ENCODE peak calls at places on chromosomes 5 and 9, in seven cellular contexts. F is neuronal stem cell, V is H9, I is IMR-90, U is H1, Z is mesenchymal stem cell, S is trophoblast cell. O is an unnamed sample.
A peak's percentile ranks its signal among the peaks of the same experiment; 100 is the strongest.

GRCh38 chr5:137733922-137734695 is 1.8 kb downstream of the KLHL3 start:
- DNase-seq in F (no peak), V (no peak), I (peak; percentile 47), U (no peak), Z (peak; percentile 6), S (no peak), O (peak; percentile 12)

GRCh38 chr5:144958002-144958401 is 787.3 kb downstream of the KCTD16 start:
- DNase-seq in F (no peak), V (no peak), I (no peak), U (no peak), Z (no peak), S (no peak), O (no peak)

GRCh38 chr5:161442471-161442870 is 104.1 kb downstream of the GABRB2 start:
- DNase-seq in F (no peak), V (no peak), I (no peak), U (no peak), Z (no peak), S (no peak), O (no peak)

GRCh38 chr9:91905958-91906585 is 44.0 kb downstream of the ROR2 start:
- DNase-seq in F (no peak), V (no peak), I (no peak), U (no peak), Z (no peak), S (peak; percentile 3), O (no peak)

GRCh38 chr5:163758283-163758711 is 252.9 kb downstream of the MAT2B start:
- DNase-seq in F (no peak), V (no peak), I (peak; percentile 41), U (no peak), Z (peak; percentile 1), S (no peak), O (no peak)

GRCh38 chr5:53090229-53090628 is 19.3 kb downstream of the MOCS2 start:
- DNase-seq in F (no peak), V (no peak), I (no peak), U (no peak), Z (no peak), S (peak; percentile 45), O (no peak)

GRCh38 chr5:118095100-118095499 is 893.2 kb downstream of the DTWD2 start:
- DNase-seq in F (peak; percentile 11), V (no peak), I (no peak), U (no peak), Z (peak; percentile 15), S (no peak), O (peak; percentile 56)

GRCh38 chr9:94441796-94442195 is 113.1 kb upstream of the PCAT7 start:
- DNase-seq in F (no peak), V (no peak), I (no peak), U (no peak), Z (no peak), S (no peak), O (no peak)

GRCh38 chr9:114621975-114622609 is 11.0 kb downstream of the TMEM268 start:
- DNase-seq in F (no peak), V (no peak), I (peak; percentile 84), U (no peak), Z (peak; percentile 87), S (no peak), O (no peak)

GRCh38 chr9:109349431-109349846 is 28.6 kb upstream of the EPB41L4B start:
- DNase-seq in F (no peak), V (no peak), I (peak; percentile 89), U (no peak), Z (peak; percentile 32), S (no peak), O (no peak)

GRCh38 chr9:116000748-116001329 is 152.8 kb upstream of the PAPPA start:
- DNase-seq in F (no peak), V (peak; percentile 53), I (no peak), U (peak; percentile 56), Z (no peak), S (peak; percentile 46), O (peak; percentile 45)

GRCh38 chr5:110625376-110625999 is 101.0 kb downstream of the TMEM232 start:
- DNase-seq in F (no peak), V (no peak), I (peak; percentile 52), U (no peak), Z (peak; percentile 51), S (peak; percentile 63), O (peak; percentile 21)

GRCh38 chr9:107484117-107484723 is 5.3 kb downstream of the KLF4 start:
- DNase-seq in F (peak; percentile 41), V (no peak), I (peak; percentile 81), U (no peak), Z (peak; percentile 90), S (peak; percentile 85), O (peak; percentile 79)

GRCh38 chr5:16916262-16916878 is 19.7 kb downstream of the MYO10 start:
- DNase-seq in F (no peak), V (no peak), I (peak; percentile 93), U (no peak), Z (peak; percentile 75), S (peak; percentile 61), O (no peak)
- H3K27ac ChIP-seq in F (no peak overlapping the region), V (no peak overlapping the region), I (no peak overlapping the region), U (no peak overlapping the region), Z (peak overlapping the region; percentile 11), S (no peak overlapping the region), O (no peak overlapping the region)

GRCh38 chr5:35041251-35041650 is 6.5 kb downstream of the AGXT2 start:
- DNase-seq in F (no peak), V (no peak), I (peak; percentile 43), U (no peak), Z (no peak), S (no peak), O (no peak)

GRCh38 chr5:35036536-35036935 is 11.2 kb downstream of the AGXT2 start:
- DNase-seq in F (no peak), V (no peak), I (no peak), U (no peak), Z (no peak), S (no peak), O (no peak)

GRCh38 chr5:35035271-35035670 is 12.5 kb downstream of the AGXT2 start:
- DNase-seq in F (no peak), V (no peak), I (no peak), U (no peak), Z (no peak), S (no peak), O (no peak)

GRCh38 chr5:35038891-35039290 is 8.9 kb downstream of the AGXT2 start:
- DNase-seq in F (no peak), V (no peak), I (no peak), U (no peak), Z (no peak), S (no peak), O (no peak)
- H3K4ac ChIP-seq in F (no peak overlapping the region), V (no peak overlapping the region), I (no peak overlapping the region), U (no peak overlapping the region), Z (no peak overlapping the region), S (no peak overlapping the region), O (no peak overlapping the region)

GRCh38 chr9:130466537-130467217 is 21.9 kb downstream of the ASS1 start:
- DNase-seq in F (no peak), V (no peak), I (no peak), U (no peak), Z (no peak), S (no peak), O (no peak)
- H3K9ac ChIP-seq in F (no peak overlapping the region), V (no peak overlapping the region), I (no peak overlapping the region), U (no peak overlapping the region), Z (no peak overlapping the region), S (no peak overlapping the region), O (no peak overlapping the region)

GRCh38 chr9:127458921-127459320 is 7.6 kb downstream of the LRSAM1 start:
- DNase-seq in F (no peak), V (no peak), I (no peak), U (no peak), Z (no peak), S (no peak), O (no peak)
- H3K27ac ChIP-seq in F (no peak overlapping the region), V (no peak overlapping the region), I (no peak overlapping the region), U (no peak overlapping the region), Z (no peak overlapping the region), S (no peak overlapping the region), O (no peak overlapping the region)

DNA sequence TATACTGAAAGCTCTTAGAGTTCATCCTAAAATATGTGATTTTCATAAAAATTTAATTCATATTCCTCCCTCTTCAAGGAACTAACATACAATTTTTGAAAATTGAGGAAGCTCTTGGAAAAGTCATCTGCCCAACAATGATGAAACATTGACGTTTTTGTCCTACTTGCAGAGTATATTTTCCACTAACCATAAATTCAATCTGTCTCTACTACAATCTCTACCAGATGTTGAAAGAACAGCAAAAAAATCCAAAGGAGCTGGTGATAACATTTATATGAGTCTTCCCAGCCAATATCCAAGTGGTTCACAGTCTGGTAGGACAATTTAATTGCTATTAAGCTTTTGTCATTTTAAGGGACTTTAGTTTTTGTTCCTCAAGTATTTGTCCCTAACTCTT is 81.1 kb upstream of the NR3C1 start:
- DNase-seq in F (no peak), V (no peak), I (no peak), U (no peak), Z (no peak), S (no peak), O (no peak)
- H3K4ac ChIP-seq in F (no peak overlapping the region), V (no peak overlapping the region), I (no peak overlapping the region), U (no peak overlapping the region), Z (no peak overlapping the region), S (no peak overlapping the region), O (no peak overlapping the region)

GRCh38 chr9:120477534-120478001 is 102.4 kb downstream of the CDK5RAP2 start:
- DNase-seq in F (peak; percentile 43), V (peak; percentile 72), I (peak; percentile 90), U (peak; percentile 85), Z (peak; percentile 63), S (peak; percentile 72), O (peak; percentile 67)

GRCh38 chr9:120473626-120474025 is 106.3 kb downstream of the CDK5RAP2 start:
- DNase-seq in F (no peak), V (no peak), I (no peak), U (no peak), Z (no peak), S (no peak), O (no peak)

GRCh38 chr9:120474579-120475243 is 105.3 kb downstream of the CDK5RAP2 start:
- DNase-seq in F (no peak), V (no peak), I (peak; percentile 22), U (no peak), Z (no peak), S (no peak), O (no peak)

GRCh38 chr9:120478208-120478607 is 101.8 kb downstream of the CDK5RAP2 start:
- DNase-seq in F (no peak), V (no peak), I (peak; percentile 32), U (no peak), Z (no peak), S (no peak), O (no peak)

GRCh38 chr9:120475341-120475740 is 104.6 kb downstream of the CDK5RAP2 start:
- DNase-seq in F (no peak), V (no peak), I (peak; percentile 52), U (no peak), Z (no peak), S (no peak), O (no peak)
- H3K9ac ChIP-seq in F (no peak overlapping the region), V (no peak overlapping the region), I (no peak overlapping the region), U (no peak overlapping the region), Z (peak overlapping the region; percentile 87), S (no peak overlapping the region), O (no peak overlapping the region)